ENCODE peak calls at places on chromosomes 13 and 19, in five cellular contexts. Y is PC-9, D is fibroblast of lung, V is GM23338, U is PC-3. G is an unnamed sample.

GRCh38 chr13:74280093-74280794 is 146.0 kb upstream of the KLF12 start:
- DNase-seq in V (no peak), Y (no peak), D (no peak), U (no peak), G (no peak)

GRCh38 chr19:46056536-46056935 is 15.7 kb upstream of the IGFL4 start:
- DNase-seq in U (no peak), D (no peak), V (no peak), Y (no peak), G (no peak)

GRCh38 chr19:6333439-6333838 is at the start of gene ACER1:
- DNase-seq in U (peak), D (no peak), V (peak), Y (peak), G (no peak)

GRCh38 chr13:76837811-76838210 is 48.4 kb downstream of the KCTD12 start:
- DNase-seq in D (no peak), U (no peak), V (no peak), Y (no peak), G (no peak)

GRCh38 chr13:101565327-101565726 is 112.9 kb downstream of the ITGBL1 start:
- DNase-seq in D (no peak), V (no peak), U (no peak), Y (no peak), G (no peak)

GRCh38 chr19:24140099-24140498 is 53.1 kb downstream of the ZNF254 start:
- DNase-seq in V (no peak), U (peak), Y (no peak), D (peak), G (no peak)

GRCh38 chr19:33296473-33297060 is 5.8 kb downstream of the CEBPA start:
- DNase-seq in Y (no peak), V (no peak), U (no peak), D (no peak), G (no peak)

GRCh38 chr13:101596803-101597202 is 144.3 kb downstream of the ITGBL1 start:
- DNase-seq in V (no peak), U (peak), Y (no peak), D (no peak), G (no peak)

GRCh38 chr13:74751739-74752138 is 617.5 kb upstream of the KLF12 start:
- DNase-seq in D (no peak), Y (no peak), U (no peak), V (no peak), G (no peak)

GRCh38 chr13:79393564-79394249 is 12.3 kb downstream of the RBM26 start:
- DNase-seq in Y (no peak), U (peak), D (no peak), V (no peak), G (no peak)

GRCh38 chr13:37701972-37702371 is 103.4 kb upstream of the POSTN start:
- DNase-seq in V (no peak), D (peak), Y (no peak), U (peak), G (no peak)

GRCh38 chr19:30214651-30215051 is 157.5 kb upstream of the ZNF536 start:
- DNase-seq in D (no peak), U (peak), V (no peak), Y (peak), G (no peak)

GRCh38 chr13:21321269-21321668 is 137.8 kb downstream of the ZDHHC20 start:
- DNase-seq in D (no peak), V (no peak), Y (no peak), U (no peak), G (no peak)

GRCh38 chr13:28613562-28613961 is 45.4 kb upstream of the POMP start:
- DNase-seq in D (no peak), Y (no peak), U (no peak), V (no peak), G (no peak)

GRCh38 chr19:10839071-10840050 is 3.3 kb upstream of the TMED1 start:
- DNase-seq in U (no peak), Y (no peak), V (no peak), D (no peak), G (no peak)

GRCh38 chr19:18541258-18541991 is 1.9 kb downstream of the FKBP8 start:
- DNase-seq in Y (no peak), U (no peak), V (no peak), D (peak), G (no peak)

GRCh38 chr19:35555301-35556005 is 8.0 kb downstream of the ATP4A start:
- DNase-seq in V (peak), U (peak), D (peak), Y (no peak), G (peak)

GRCh38 chr19:45971260-45971902 is 2.3 kb downstream of the NOVA2 start:
- DNase-seq in U (no peak), V (no peak), Y (no peak), D (no peak), G (no peak)

GRCh38 chr13:106625578-106625977 is 57.6 kb upstream of the ARGLU1 start:
- DNase-seq in V (no peak), D (no peak), U (no peak), Y (no peak), G (no peak)

GRCh38 chr13:30362869-30363268 is 55.5 kb upstream of the KATNAL1 start:
- DNase-seq in Y (no peak), D (no peak), U (no peak), V (no peak), G (no peak)

GRCh38 chr13:113456116-113456702 is 2.9 kb upstream of the ADPRHL1 start:
- DNase-seq in U (no peak), D (no peak), Y (no peak), V (no peak), G (no peak)

GRCh38 chr19:46132508-46133100 is 8.1 kb upstream of the IGFL3 start:
- DNase-seq in D (no peak), U (no peak), Y (no peak), V (no peak), G (no peak)

GRCh38 chr13:19959141-19959830 is 759 bp downstream of the ZMYM2 start:
- DNase-seq in Y (peak), V (peak), U (peak), D (peak), G (peak)

GRCh38 chr13:112636401-112636975 is 48.5 kb upstream of the TUBGCP3 start:
- DNase-seq in Y (no peak), U (no peak), V (no peak), D (no peak), G (no peak)

GRCh38 chr19:13082192-13083007 is 20.3 kb downstream of the LYL1 start:
- DNase-seq in Y (no peak), D (peak), V (peak), U (peak), G (peak)

GRCh38 chr19:2984196-2984490 is 6.8 kb downstream of the TLE6 start:
- DNase-seq in Y (no peak), U (no peak), D (no peak), V (no peak), G (no peak)

GRCh38 chr13:73961181-73961580 is 173.0 kb downstream of the KLF12 start:
- DNase-seq in Y (no peak), U (no peak), D (no peak), V (no peak), G (no peak)

GRCh38 chr19:3969435-3970312 is 1.2 kb downstream of the DAPK3 start:
- DNase-seq in U (peak), V (peak), Y (peak), D (peak), G (peak)

GRCh38 chr13:92175330-92175729 is 776.9 kb downstream of the GPC5 start:
- DNase-seq in Y (no peak), V (peak), U (peak), D (peak), G (peak)

GRCh38 chr13:51494151-51494550 is 41.3 kb upstream of the INTS6 start:
- DNase-seq in U (no peak), D (peak), V (no peak), Y (no peak), G (no peak)

GRCh38 chr19:33441828-33442227 is 68.3 kb downstream of the CEBPG start:
- DNase-seq in Y (no peak), D (no peak), U (no peak), V (no peak), G (no peak)

GRCh38 chr19:37304190-37304883 is 66.6 kb upstream of the ZNF527 start:
- DNase-seq in U (no peak), V (no peak), Y (no peak), D (no peak), G (peak)

GRCh38 chr19:3383121-3383722 is 16.8 kb downstream of the NFIC start:
- DNase-seq in D (no peak), U (no peak), Y (no peak), V (no peak), G (no peak)

GRCh38 chr19:58007285-58007684 is 4.7 kb upstream of the ZNF606 start:
- DNase-seq in Y (no peak), U (no peak), V (peak), D (no peak), G (no peak)

GRCh38 chr13:113786262-113786841 is 27.3 kb downstream of the TMEM255B start:
- DNase-seq in V (no peak), U (peak), Y (no peak), D (peak), G (no peak)

GRCh38 chr13:61339054-61339621 is 76.5 kb downstream of the PCDH20 start:
- DNase-seq in D (no peak), V (peak), U (no peak), Y (no peak), G (no peak)

GRCh38 chr13:51397262-51397933 is 55.4 kb downstream of the INTS6 start:
- DNase-seq in D (peak), V (peak), Y (peak), U (no peak), G (peak)

DNA sequence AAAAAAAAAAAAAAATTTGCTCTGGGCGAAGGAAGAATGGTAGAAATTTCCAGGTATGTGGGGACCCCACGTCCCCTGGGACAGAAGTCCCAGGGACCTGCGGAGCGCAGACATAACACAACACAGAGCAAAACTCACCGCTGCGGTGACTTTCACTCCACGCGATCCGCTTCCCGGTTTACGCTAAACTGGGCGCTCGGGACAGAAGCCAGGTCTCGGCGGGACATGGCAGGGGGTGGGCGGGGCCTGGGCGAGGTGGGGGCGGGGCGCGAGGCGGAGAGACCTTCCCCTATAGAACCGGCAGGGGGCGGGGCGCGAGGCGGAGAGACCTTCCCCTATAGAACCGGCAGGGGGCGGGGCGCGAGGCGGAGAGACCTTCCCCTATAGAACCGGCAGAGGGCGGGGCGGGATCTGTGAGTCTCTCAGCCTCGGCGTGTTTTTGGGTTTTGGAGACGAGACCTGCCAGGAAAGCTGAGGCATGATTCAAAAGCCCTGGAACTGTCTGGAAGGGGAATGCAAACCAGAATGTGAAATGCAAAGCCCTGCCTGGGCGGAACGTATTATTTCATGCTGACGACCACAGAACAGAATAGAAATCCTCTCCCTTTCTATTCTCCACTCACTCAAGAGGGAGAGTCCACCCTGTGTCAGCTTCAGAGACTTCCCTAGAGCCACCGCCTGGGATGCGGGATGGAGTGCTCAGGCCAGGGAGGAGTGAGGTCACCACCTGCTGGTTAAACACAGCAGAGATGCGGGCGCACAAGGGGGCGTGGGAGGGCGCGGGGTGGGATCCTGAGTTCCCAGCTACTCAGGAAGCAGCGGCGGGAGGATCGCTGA is 20.2 kb upstream of the ERVV-1 start:
- DNase-seq in D (peak), Y (peak), V (peak), U (peak), G (peak)
- H2AFZ ChIP-seq in D (peak), Y (peak), V (peak), U (peak), G (peak)

GRCh38 chr13:98065468-98065867 is 77.4 kb upstream of the FARP1 start:
- DNase-seq in Y (no peak), U (no peak), V (no peak), D (no peak), G (no peak)
- H2AFZ ChIP-seq in Y (no peak), U (no peak), V (peak), D (no peak), G (no peak)

DNA sequence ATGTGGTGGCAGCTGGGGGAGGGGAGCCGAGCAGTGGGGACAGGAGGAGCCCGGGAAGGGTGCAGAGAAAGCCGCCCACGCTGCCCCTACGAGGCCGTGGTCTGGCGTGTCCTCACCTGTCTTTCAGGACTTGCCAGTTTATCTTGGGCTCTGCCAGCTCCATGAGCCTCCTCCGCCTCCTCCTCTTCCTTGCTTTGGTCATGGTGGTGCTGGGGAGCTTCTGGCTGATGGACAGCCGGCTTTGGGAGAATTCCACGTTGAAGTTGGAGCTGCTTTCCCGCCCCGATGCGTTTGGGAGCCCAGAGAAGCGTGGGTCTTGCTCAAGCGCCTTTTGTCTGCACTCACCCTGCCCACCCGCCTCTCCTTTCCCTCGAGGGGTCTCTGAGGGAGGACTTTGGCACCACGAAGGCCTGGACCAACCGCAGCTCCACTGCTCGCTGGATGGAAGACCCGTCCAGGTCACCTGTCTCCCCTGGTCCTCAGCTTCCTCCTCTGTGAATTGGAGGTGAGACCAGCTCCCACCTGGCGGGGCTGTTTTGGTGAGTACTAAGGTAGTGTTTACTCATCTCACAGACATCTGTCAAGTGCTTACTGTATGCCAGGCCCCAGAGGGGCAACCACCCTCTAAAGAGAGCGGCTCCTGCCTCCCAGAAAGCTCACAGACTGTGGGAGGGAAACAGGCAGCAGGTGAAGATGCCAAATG is 29.7 kb upstream of the MIER2 start:
- DNase-seq in Y (no peak), V (no peak), U (peak), D (no peak), G (no peak)
- H2AFZ ChIP-seq in Y (no peak), V (no peak), U (no peak), D (no peak), G (no peak)

GRCh38 chr19:19600793-19601346 is 17.6 kb downstream of the PBX4 start:
- DNase-seq in Y (peak), V (no peak), D (no peak), U (no peak), G (no peak)
- H2AFZ ChIP-seq in Y (no peak), V (no peak), D (no peak), U (no peak), G (no peak)

GRCh38 chr13:59893261-59893660 is 270.5 kb downstream of the DIAPH3 start:
- DNase-seq in V (no peak), D (no peak), Y (no peak), U (no peak), G (no peak)

GRCh38 chr13:59888408-59888807 is 275.3 kb downstream of the DIAPH3 start:
- DNase-seq in V (no peak), Y (no peak), U (no peak), D (no peak), G (no peak)

GRCh38 chr13:59891053-59891452 is 272.7 kb downstream of the DIAPH3 start:
- DNase-seq in Y (no peak), U (peak), V (no peak), D (no peak), G (no peak)

DNA sequence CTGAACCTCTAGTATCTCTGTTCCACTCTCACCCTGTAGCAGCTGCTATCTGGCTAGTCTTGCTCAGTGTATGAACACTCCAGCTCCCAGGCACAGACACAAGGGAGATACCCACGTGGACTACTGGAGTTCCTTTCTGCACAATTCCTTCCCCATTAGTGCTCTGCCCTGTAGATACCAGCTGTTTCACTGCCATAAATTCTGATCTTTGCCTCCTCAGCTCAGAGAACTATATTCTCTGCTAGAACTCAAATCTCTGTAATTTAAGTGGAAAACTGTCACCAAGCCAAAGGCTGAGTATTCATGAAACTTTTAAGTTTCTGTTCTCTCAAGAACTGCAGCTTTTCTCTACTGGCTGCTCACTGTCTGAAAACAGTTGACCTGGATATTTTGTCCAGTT is 273.7 kb downstream of the DIAPH3 start:
- DNase-seq in U (no peak), V (no peak), Y (no peak), D (no peak), G (no peak)
- H2AFZ ChIP-seq in U (no peak), V (no peak), Y (no peak), D (peak), G (no peak)

G was measured in neural progenitor cell.